ENCODE peak calls at places on chromosomes 13 and 19, in six cellular contexts. Y is NCI-H1105; X is foreskin fibroblast; E is T-helper 9 cell; P is fibroblast of mammary gland; Z is stimulated activated CD8-positive, alpha-beta memory T cell treated with anti-CD3 and anti-CD28 coated beads, Interleukin-12 subunit alpha, Interleukin-12 subunit beta, amount 100 ng/mL, for 1 hour. N is an unnamed sample.

GRCh38 chr19:17686592-17687042 is 1.5 kb downstream of the UNC13A start:
- DNase-seq in Y (peak; percentile 15), X (no peak), E (no peak), P (no peak), Z (no peak), N (peak; percentile 77)

GRCh38 chr13:45219938-45220375 is 19.1 kb upstream of the KCTD4 start:
- DNase-seq in Y (no peak), X (no peak), E (no peak), P (peak; percentile 77), Z (no peak), N (no peak)

GRCh38 chr13:76048675-76049396 is 412.7 kb downstream of the LMO7 start:
- DNase-seq in Y (peak; percentile 9), X (no peak), E (no peak), P (no peak), Z (no peak), N (peak; percentile 80)

GRCh38 chr13:110345701-110346100 is 38.6 kb downstream of the COL4A2 start:
- DNase-seq in Y (no peak), X (no peak), E (no peak), P (no peak), Z (no peak), N (no peak)

GRCh38 chr13:33194820-33195692 is 90.5 kb downstream of the STARD13 start:
- DNase-seq in Y (no peak), X (peak; percentile 80), E (no peak), P (peak; percentile 93), Z (no peak), N (peak; percentile 43)

GRCh38 chr19:41932259-41933130 is 4.2 kb upstream of the ERFL start:
- DNase-seq in Y (no peak), X (no peak), E (no peak), P (no peak), Z (no peak), N (no peak)

GRCh38 chr13:44197791-44198770 is 175.5 kb upstream of the SERP2 start:
- DNase-seq in Y (no peak), X (no peak), E (no peak), P (no peak), Z (no peak), N (peak; percentile 71)

GRCh38 chr13:24802074-24802473 is 38.1 kb downstream of the RNF17 start:
- DNase-seq in Y (no peak), X (no peak), E (no peak), P (peak; percentile 19), Z (no peak), N (no peak)

GRCh38 chr13:24168980-24169379 is 8.5 kb downstream of the SPATA13 start:
- DNase-seq in Y (no peak), X (no peak), E (no peak), P (peak; percentile 7), Z (no peak), N (no peak)

GRCh38 chr19:55386515-55386947 is 799 bp downstream of the RPL28 start:
- DNase-seq in Y (no peak), X (no peak), E (no peak), P (no peak), Z (no peak), N (no peak)

GRCh38 chr19:1223018-1223855 is 14.6 kb downstream of the CBARP start:
- DNase-seq in Y (no peak), X (no peak), E (no peak), P (peak; percentile 52), Z (no peak), N (no peak)

GRCh38 chr13:44967656-44968451 is 21.4 kb downstream of the NUFIP1 start:
- DNase-seq in Y (no peak), X (no peak), E (no peak), P (peak; percentile 51), Z (no peak), N (no peak)

GRCh38 chr13:93418398-93418797 is 191.8 kb downstream of the GPC6 start:
- DNase-seq in Y (no peak), X (no peak), E (no peak), P (no peak), Z (no peak), N (no peak)

GRCh38 chr19:10328558-10329429 is 4.5 kb downstream of the RAVER1 start:
- DNase-seq in Y (no peak), X (no peak), E (no peak), P (no peak), Z (no peak), N (no peak)

GRCh38 chr19:54013866-54014265 is 22.4 kb downstream of the CACNG6 start:
- DNase-seq in Y (no peak), X (no peak), E (no peak), P (no peak), Z (no peak), N (no peak)